ENCODE peak calls at places on chromosomes 5 and 9, in seven cellular contexts. One of them, this sample, is unnamed.

GRCh38 chr9:94941211-94941875 is 214.8 kb downstream of the AOPEP start:
- DNase-seq in fibroblast of mammary gland: peak; percentile 26
- DNase-seq in breast epithelium: no peak
- DNase-seq in cardiac muscle cell: no peak
- DNase-seq in HFF-Myc: no peak
- DNase-seq in progenitor cell of endocrine pancreas: no peak
- DNase-seq in omental fat pad: no peak
- DNase-seq in this sample: no peak

GRCh38 chr9:133679466-133680051 is 43.4 kb downstream of the DBH start:
- DNase-seq in fibroblast of mammary gland: no peak
- DNase-seq in breast epithelium: no peak
- DNase-seq in cardiac muscle cell: no peak
- DNase-seq in HFF-Myc: no peak
- DNase-seq in progenitor cell of endocrine pancreas: no peak
- DNase-seq in omental fat pad: no peak
- DNase-seq in this sample: no peak

GRCh38 chr9:13278023-13278367 is 1.5 kb downstream of the MPDZ start:
- DNase-seq in fibroblast of mammary gland: peak; percentile 35
- DNase-seq in breast epithelium: no peak
- DNase-seq in cardiac muscle cell: no peak
- DNase-seq in HFF-Myc: no peak
- DNase-seq in progenitor cell of endocrine pancreas: peak; percentile 20
- DNase-seq in omental fat pad: no peak
- DNase-seq in this sample: no peak

GRCh38 chr5:6419340-6419852 is 29.3 kb upstream of the UBE2QL1 start:
- DNase-seq in fibroblast of mammary gland: no peak
- DNase-seq in breast epithelium: no peak
- DNase-seq in cardiac muscle cell: no peak
- DNase-seq in HFF-Myc: no peak
- DNase-seq in progenitor cell of endocrine pancreas: no peak
- DNase-seq in omental fat pad: no peak
- DNase-seq in this sample: no peak

GRCh38 chr9:125997510-125997823 is 250.3 kb downstream of the PBX3 start:
- DNase-seq in fibroblast of mammary gland: no peak
- DNase-seq in breast epithelium: no peak
- DNase-seq in cardiac muscle cell: peak; percentile 68
- DNase-seq in HFF-Myc: no peak
- DNase-seq in progenitor cell of endocrine pancreas: no peak
- DNase-seq in omental fat pad: no peak
- DNase-seq in this sample: no peak

GRCh38 chr9:16524078-16524477 is 346.4 kb downstream of the BNC2 start:
- DNase-seq in fibroblast of mammary gland: no peak
- DNase-seq in breast epithelium: no peak
- DNase-seq in cardiac muscle cell: no peak
- DNase-seq in HFF-Myc: no peak
- DNase-seq in progenitor cell of endocrine pancreas: no peak
- DNase-seq in omental fat pad: no peak
- DNase-seq in this sample: no peak

GRCh38 chr9:134597041-134597913 is 44.3 kb upstream of the COL5A1 start:
- DNase-seq in fibroblast of mammary gland: peak; percentile 22
- DNase-seq in breast epithelium: peak; percentile 37
- DNase-seq in cardiac muscle cell: no peak
- DNase-seq in HFF-Myc: no peak
- DNase-seq in progenitor cell of endocrine pancreas: no peak
- DNase-seq in omental fat pad: no peak
- DNase-seq in this sample: no peak

GRCh38 chr9:19229725-19230355 is 653 bp upstream of the DENND4C start:
- DNase-seq in fibroblast of mammary gland: no peak
- DNase-seq in breast epithelium: peak; percentile 53
- DNase-seq in cardiac muscle cell: peak; percentile 79
- DNase-seq in HFF-Myc: no peak
- DNase-seq in progenitor cell of endocrine pancreas: peak; percentile 82
- DNase-seq in omental fat pad: peak; percentile 39
- DNase-seq in this sample: no peak

GRCh38 chr5:2383678-2384025 is 367.8 kb downstream of the IRX2 start:
- DNase-seq in fibroblast of mammary gland: no peak
- DNase-seq in breast epithelium: no peak
- DNase-seq in cardiac muscle cell: no peak
- DNase-seq in HFF-Myc: no peak
- DNase-seq in progenitor cell of endocrine pancreas: no peak
- DNase-seq in omental fat pad: no peak
- DNase-seq in this sample: no peak

GRCh38 chr5:179599973-179600372 is 23.5 kb downstream of the HNRNPH1 start:
- DNase-seq in fibroblast of mammary gland: no peak
- DNase-seq in breast epithelium: no peak
- DNase-seq in cardiac muscle cell: no peak
- DNase-seq in HFF-Myc: no peak
- DNase-seq in progenitor cell of endocrine pancreas: no peak
- DNase-seq in omental fat pad: no peak
- DNase-seq in this sample: no peak

GRCh38 chr5:135705941-135706340 is 127.2 kb upstream of the CXCL14 start:
- DNase-seq in fibroblast of mammary gland: no peak
- DNase-seq in breast epithelium: no peak
- DNase-seq in cardiac muscle cell: no peak
- DNase-seq in HFF-Myc: no peak
- DNase-seq in progenitor cell of endocrine pancreas: no peak
- DNase-seq in omental fat pad: no peak
- DNase-seq in this sample: no peak

GRCh38 chr9:135215571-135216161 is 128.2 kb downstream of the OLFM1 start:
- DNase-seq in fibroblast of mammary gland: no peak
- DNase-seq in breast epithelium: peak; percentile 64
- DNase-seq in cardiac muscle cell: no peak
- DNase-seq in HFF-Myc: no peak
- DNase-seq in progenitor cell of endocrine pancreas: no peak
- DNase-seq in omental fat pad: no peak
- DNase-seq in this sample: no peak

GRCh38 chr5:100644206-100644605 is 109.0 kb downstream of the FAM174A start:
- DNase-seq in fibroblast of mammary gland: no peak
- DNase-seq in breast epithelium: no peak
- DNase-seq in cardiac muscle cell: no peak
- DNase-seq in HFF-Myc: no peak
- DNase-seq in progenitor cell of endocrine pancreas: no peak
- DNase-seq in omental fat pad: no peak
- DNase-seq in this sample: no peak

GRCh38 chr5:1555808-1556681 is 32.3 kb upstream of the LPCAT1 start:
- DNase-seq in fibroblast of mammary gland: no peak
- DNase-seq in breast epithelium: no peak
- DNase-seq in cardiac muscle cell: no peak
- DNase-seq in HFF-Myc: no peak
- DNase-seq in progenitor cell of endocrine pancreas: no peak
- DNase-seq in omental fat pad: no peak
- DNase-seq in this sample: no peak

GRCh38 chr5:6510132-6510531 is 61.5 kb downstream of the UBE2QL1 start:
- DNase-seq in fibroblast of mammary gland: peak; percentile 65
- DNase-seq in breast epithelium: no peak
- DNase-seq in cardiac muscle cell: no peak
- DNase-seq in HFF-Myc: no peak
- DNase-seq in progenitor cell of endocrine pancreas: no peak
- DNase-seq in omental fat pad: no peak
- DNase-seq in this sample: no peak

GRCh38 chr9:20224756-20225155 is 397.5 kb downstream of the MLLT3 start:
- DNase-seq in fibroblast of mammary gland: no peak
- DNase-seq in breast epithelium: no peak
- DNase-seq in cardiac muscle cell: no peak
- DNase-seq in HFF-Myc: no peak
- DNase-seq in progenitor cell of endocrine pancreas: no peak
- DNase-seq in omental fat pad: no peak
- DNase-seq in this sample: no peak

GRCh38 chr9:86352440-86353106 is 1.6 kb downstream of the TUT7 start:
- DNase-seq in fibroblast of mammary gland: peak; percentile 49
- DNase-seq in breast epithelium: no peak
- DNase-seq in cardiac muscle cell: no peak
- DNase-seq in HFF-Myc: no peak
- DNase-seq in progenitor cell of endocrine pancreas: no peak
- DNase-seq in omental fat pad: no peak
- DNase-seq in this sample: no peak

GRCh38 chr9:131620764-131621520 is 75.6 kb downstream of the PRRT1B start:
- DNase-seq in fibroblast of mammary gland: no peak
- DNase-seq in breast epithelium: no peak
- DNase-seq in cardiac muscle cell: no peak
- DNase-seq in HFF-Myc: no peak
- DNase-seq in progenitor cell of endocrine pancreas: no peak
- DNase-seq in omental fat pad: no peak
- DNase-seq in this sample: no peak

GRCh38 chr9:131622536-131622935 is 77.2 kb downstream of the PRRT1B start:
- DNase-seq in fibroblast of mammary gland: no peak
- DNase-seq in breast epithelium: no peak
- DNase-seq in cardiac muscle cell: no peak
- DNase-seq in HFF-Myc: no peak
- DNase-seq in progenitor cell of endocrine pancreas: no peak
- DNase-seq in omental fat pad: no peak
- DNase-seq in this sample: no peak

GRCh38 chr9:131619680-131620079 is 74.4 kb downstream of the PRRT1B start:
- DNase-seq in fibroblast of mammary gland: no peak
- DNase-seq in breast epithelium: no peak
- DNase-seq in cardiac muscle cell: no peak
- DNase-seq in HFF-Myc: no peak
- DNase-seq in progenitor cell of endocrine pancreas: no peak
- DNase-seq in omental fat pad: no peak
- DNase-seq in this sample: no peak

GRCh38 chr9:131623655-131624330 is 78.5 kb downstream of the PRRT1B start:
- DNase-seq in fibroblast of mammary gland: no peak
- DNase-seq in breast epithelium: no peak
- DNase-seq in cardiac muscle cell: no peak
- DNase-seq in HFF-Myc: no peak
- DNase-seq in progenitor cell of endocrine pancreas: no peak
- DNase-seq in omental fat pad: no peak
- DNase-seq in this sample: no peak

GRCh38 chr9:131621551-131622321 is 76.4 kb downstream of the PRRT1B start:
- DNase-seq in fibroblast of mammary gland: no peak
- DNase-seq in breast epithelium: no peak
- DNase-seq in cardiac muscle cell: no peak
- DNase-seq in HFF-Myc: no peak
- DNase-seq in progenitor cell of endocrine pancreas: no peak
- DNase-seq in omental fat pad: no peak
- DNase-seq in this sample: no peak
- TF ChIP-seq CTCF in fibroblast of mammary gland: no peak
- TF ChIP-seq CTCF in breast epithelium: no peak
- TF ChIP-seq CTCF in cardiac muscle cell: no peak
- TF ChIP-seq CTCF in HFF-Myc: no peak
- TF ChIP-seq CTCF in progenitor cell of endocrine pancreas: no peak
- TF ChIP-seq CTCF in omental fat pad: no peak
- TF ChIP-seq CTCF in this sample: no peak

GRCh38 chr5:133366438-133366837 is 245.9 kb downstream of the FSTL4 start:
- DNase-seq in fibroblast of mammary gland: peak; percentile 11
- DNase-seq in breast epithelium: no peak
- DNase-seq in cardiac muscle cell: no peak
- DNase-seq in HFF-Myc: no peak
- DNase-seq in progenitor cell of endocrine pancreas: no peak
- DNase-seq in omental fat pad: no peak
- DNase-seq in this sample: no peak
- TF ChIP-seq CTCF in fibroblast of mammary gland: no peak
- TF ChIP-seq CTCF in breast epithelium: no peak
- TF ChIP-seq CTCF in cardiac muscle cell: no peak
- TF ChIP-seq CTCF in HFF-Myc: no peak
- TF ChIP-seq CTCF in progenitor cell of endocrine pancreas: no peak
- TF ChIP-seq CTCF in omental fat pad: no peak
- TF ChIP-seq CTCF in this sample: no peak

GRCh38 chr9:137743695-137744094 is 124.9 kb downstream of the EHMT1 start:
- DNase-seq in fibroblast of mammary gland: no peak
- DNase-seq in breast epithelium: no peak
- DNase-seq in cardiac muscle cell: no peak
- DNase-seq in HFF-Myc: no peak
- DNase-seq in progenitor cell of endocrine pancreas: no peak
- DNase-seq in omental fat pad: no peak
- DNase-seq in this sample: no peak

GRCh38 chr9:137742698-137743097 is 123.9 kb downstream of the EHMT1 start:
- DNase-seq in fibroblast of mammary gland: no peak
- DNase-seq in breast epithelium: no peak
- DNase-seq in cardiac muscle cell: no peak
- DNase-seq in HFF-Myc: no peak
- DNase-seq in progenitor cell of endocrine pancreas: no peak
- DNase-seq in omental fat pad: no peak
- DNase-seq in this sample: no peak

GRCh38 chr9:137741330-137741729 is 122.5 kb downstream of the EHMT1 start:
- DNase-seq in fibroblast of mammary gland: no peak
- DNase-seq in breast epithelium: no peak
- DNase-seq in cardiac muscle cell: no peak
- DNase-seq in HFF-Myc: no peak
- DNase-seq in progenitor cell of endocrine pancreas: no peak
- DNase-seq in omental fat pad: no peak
- DNase-seq in this sample: no peak

GRCh38 chr9:137739371-137739915 is 120.6 kb downstream of the EHMT1 start:
- DNase-seq in fibroblast of mammary gland: no peak
- DNase-seq in breast epithelium: no peak
- DNase-seq in cardiac muscle cell: no peak
- DNase-seq in HFF-Myc: no peak
- DNase-seq in progenitor cell of endocrine pancreas: no peak
- DNase-seq in omental fat pad: no peak
- DNase-seq in this sample: no peak

DNA sequence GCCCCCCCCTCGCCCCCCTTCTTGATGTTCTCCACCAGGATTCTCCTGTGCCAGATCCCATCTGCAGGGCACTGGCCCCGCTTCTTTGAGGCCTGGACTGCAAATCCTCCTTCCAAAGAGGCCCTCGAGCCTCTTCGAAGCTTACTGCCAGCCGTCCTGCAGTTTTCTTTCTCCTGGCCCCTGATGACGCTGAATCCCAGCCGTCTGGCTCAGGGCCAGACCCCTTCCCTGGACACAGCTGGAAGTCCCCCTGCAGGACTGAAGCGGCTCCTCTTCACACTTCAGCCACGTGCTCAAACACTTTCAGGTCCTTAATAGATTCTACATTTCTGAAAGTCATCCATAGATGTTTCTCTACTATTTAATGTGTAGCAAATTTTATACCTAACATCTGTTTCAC is 121.5 kb downstream of the EHMT1 start:
- DNase-seq in fibroblast of mammary gland: peak; percentile 62
- DNase-seq in breast epithelium: no peak
- DNase-seq in cardiac muscle cell: peak; percentile 59
- DNase-seq in HFF-Myc: no peak
- DNase-seq in progenitor cell of endocrine pancreas: no peak
- DNase-seq in omental fat pad: no peak
- DNase-seq in this sample: no peak
- TF ChIP-seq CTCF in fibroblast of mammary gland: no peak
- TF ChIP-seq CTCF in breast epithelium: no peak
- TF ChIP-seq CTCF in cardiac muscle cell: peak; percentile 15
- TF ChIP-seq CTCF in HFF-Myc: no peak
- TF ChIP-seq CTCF in progenitor cell of endocrine pancreas: no peak
- TF ChIP-seq CTCF in omental fat pad: no peak
- TF ChIP-seq CTCF in this sample: no peak

GRCh38 chr9:37992924-37993349 is 76.1 kb downstream of the SHB start:
- DNase-seq in fibroblast of mammary gland: no peak
- DNase-seq in breast epithelium: no peak
- DNase-seq in cardiac muscle cell: no peak
- DNase-seq in HFF-Myc: no peak
- DNase-seq in progenitor cell of endocrine pancreas: no peak
- DNase-seq in omental fat pad: no peak
- DNase-seq in this sample: no peak

GRCh38 chr9:37996812-37997202 is 72.2 kb downstream of the SHB start:
- DNase-seq in fibroblast of mammary gland: no peak
- DNase-seq in breast epithelium: no peak
- DNase-seq in cardiac muscle cell: no peak
- DNase-seq in HFF-Myc: no peak
- DNase-seq in progenitor cell of endocrine pancreas: no peak
- DNase-seq in omental fat pad: no peak
- DNase-seq in this sample: no peak

GRCh38 chr9:37996050-37996811 is 72.8 kb downstream of the SHB start:
- DNase-seq in fibroblast of mammary gland: no peak
- DNase-seq in breast epithelium: no peak
- DNase-seq in cardiac muscle cell: peak; percentile 52
- DNase-seq in HFF-Myc: no peak
- DNase-seq in progenitor cell of endocrine pancreas: no peak
- DNase-seq in omental fat pad: no peak
- DNase-seq in this sample: no peak

GRCh38 chr9:37995348-37995737 is 73.7 kb downstream of the SHB start:
- DNase-seq in fibroblast of mammary gland: no peak
- DNase-seq in breast epithelium: no peak
- DNase-seq in cardiac muscle cell: no peak
- DNase-seq in HFF-Myc: no peak
- DNase-seq in progenitor cell of endocrine pancreas: no peak
- DNase-seq in omental fat pad: no peak
- DNase-seq in this sample: no peak

GRCh38 chr9:37994639-37995347 is 74.2 kb downstream of the SHB start:
- DNase-seq in fibroblast of mammary gland: peak; percentile 82
- DNase-seq in breast epithelium: no peak
- DNase-seq in cardiac muscle cell: peak; percentile 44
- DNase-seq in HFF-Myc: no peak
- DNase-seq in progenitor cell of endocrine pancreas: no peak
- DNase-seq in omental fat pad: no peak
- DNase-seq in this sample: no peak
- TF ChIP-seq CTCF in fibroblast of mammary gland: peak; percentile 6
- TF ChIP-seq CTCF in breast epithelium: no peak
- TF ChIP-seq CTCF in cardiac muscle cell: no peak
- TF ChIP-seq CTCF in HFF-Myc: no peak
- TF ChIP-seq CTCF in progenitor cell of endocrine pancreas: no peak
- TF ChIP-seq CTCF in omental fat pad: no peak
- TF ChIP-seq CTCF in this sample: no peak